ENCODE peak calls at places on chromosomes 12 and 14, in four cellular contexts. One of them, this sample, is unnamed.
A peak's percentile ranks its signal among the peaks of the same experiment; 100 is the strongest.

GRCh38 chr14:69042309-69043006 is 63.4 kb upstream of the ACTN1 start:
- DNase-seq in SK-N-SH: no peak
- DNase-seq in GM12878: no peak
- DNase-seq in HepG2: no peak
- DNase-seq in this sample: no peak

GRCh38 chr14:100842799-100843198 is 16.9 kb downstream of the MEG3 start:
- DNase-seq in GM12878: no peak
- DNase-seq in HepG2: no peak
- DNase-seq in SK-N-SH: no peak
- DNase-seq in this sample: no peak

GRCh38 chr12:105470601-105471000 is 140.1 kb downstream of the C12orf75 start:
- DNase-seq in HepG2: no peak
- DNase-seq in GM12878: no peak
- DNase-seq in SK-N-SH: no peak
- DNase-seq in this sample: no peak

GRCh38 chr12:91874086-91874865 is 271.4 kb downstream of the BTG1 start:
- DNase-seq in SK-N-SH: no peak
- DNase-seq in HepG2: no peak
- DNase-seq in GM12878: no peak
- DNase-seq in this sample: no peak

GRCh38 chr14:95348395-95349080 is 28.8 kb upstream of the CLMN start:
- DNase-seq in SK-N-SH: no peak
- DNase-seq in HepG2: no peak
- DNase-seq in GM12878: no peak
- DNase-seq in this sample: no peak

GRCh38 chr12:2163172-2163927 is 110.6 kb downstream of the CACNA1C start:
- DNase-seq in SK-N-SH: no peak
- DNase-seq in HepG2: peak; percentile 6
- DNase-seq in GM12878: no peak
- DNase-seq in this sample: no peak

GRCh38 chr12:104816845-104817503 is 141.1 kb downstream of the SLC41A2 start:
- DNase-seq in HepG2: no peak
- DNase-seq in GM12878: no peak
- DNase-seq in SK-N-SH: no peak
- DNase-seq in this sample: no peak

GRCh38 chr12:56103823-56104108 is 593 bp upstream of the PA2G4 start:
- DNase-seq in GM12878: no peak
- DNase-seq in SK-N-SH: no peak
- DNase-seq in HepG2: peak; percentile 24
- DNase-seq in this sample: no peak

GRCh38 chr12:33581613-33582122 is 142.0 kb upstream of the SYT10 start:
- DNase-seq in HepG2: no peak
- DNase-seq in SK-N-SH: no peak
- DNase-seq in GM12878: no peak
- DNase-seq in this sample: no peak

GRCh38 chr12:105253882-105254513 is 18.0 kb upstream of the APPL2 start:
- DNase-seq in GM12878: no peak
- DNase-seq in SK-N-SH: no peak
- DNase-seq in HepG2: peak; percentile 23
- DNase-seq in this sample: no peak

GRCh38 chr14:103762547-103762946 is 46.9 kb downstream of the ZFYVE21 start:
- DNase-seq in GM12878: no peak
- DNase-seq in HepG2: no peak
- DNase-seq in SK-N-SH: no peak
- DNase-seq in this sample: no peak

GRCh38 chr12:32039341-32039740 is 67.3 kb upstream of the BICD1 start:
- DNase-seq in GM12878: no peak
- DNase-seq in SK-N-SH: peak; percentile 74
- DNase-seq in HepG2: no peak
- DNase-seq in this sample: no peak

GRCh38 chr14:29895591-29896043 is 32.0 kb downstream of the PRKD1 start:
- DNase-seq in HepG2: no peak
- DNase-seq in GM12878: no peak
- DNase-seq in SK-N-SH: no peak
- DNase-seq in this sample: no peak

GRCh38 chr14:101561145-101561896 is at the start of gene DIO3:
- DNase-seq in SK-N-SH: peak; percentile 72
- DNase-seq in HepG2: no peak
- DNase-seq in GM12878: no peak
- DNase-seq in this sample: peak; percentile 87

GRCh38 chr14:90608925-90609324 is 207.3 kb downstream of the TTC7B start:
- DNase-seq in HepG2: no peak
- DNase-seq in GM12878: no peak
- DNase-seq in SK-N-SH: no peak
- DNase-seq in this sample: no peak

GRCh38 chr14:100314724-100315123 is 8.4 kb upstream of the SLC25A47 start:
- DNase-seq in HepG2: no peak
- DNase-seq in SK-N-SH: no peak
- DNase-seq in GM12878: no peak
- DNase-seq in this sample: no peak

GRCh38 chr12:46770501-46771183 is 55.2 kb downstream of the SLC38A4 start:
- DNase-seq in GM12878: no peak
- DNase-seq in HepG2: peak; percentile 78
- DNase-seq in SK-N-SH: no peak
- DNase-seq in this sample: no peak

GRCh38 chr12:42222724-42223123 is 15.3 kb downstream of the YAF2 start:
- DNase-seq in SK-N-SH: no peak
- DNase-seq in HepG2: no peak
- DNase-seq in GM12878: no peak
- DNase-seq in this sample: no peak

GRCh38 chr14:68911594-68912227 is 67.4 kb downstream of the ACTN1 start:
- DNase-seq in HepG2: peak; percentile 74
- DNase-seq in SK-N-SH: peak; percentile 92
- DNase-seq in GM12878: no peak
- DNase-seq in this sample: peak; percentile 59

GRCh38 chr14:22448905-22449611 is 140.0 kb downstream of the DAD1 start:
- DNase-seq in HepG2: no peak
- DNase-seq in GM12878: no peak
- DNase-seq in SK-N-SH: no peak
- DNase-seq in this sample: no peak

GRCh38 chr14:72186461-72187035 is 254.3 kb downstream of the RGS6 start:
- DNase-seq in GM12878: no peak
- DNase-seq in HepG2: no peak
- DNase-seq in SK-N-SH: no peak
- DNase-seq in this sample: no peak

GRCh38 chr12:106343213-106343509 is 14.4 kb upstream of the POLR3B start:
- DNase-seq in GM12878: no peak
- DNase-seq in SK-N-SH: no peak
- DNase-seq in HepG2: no peak
- DNase-seq in this sample: no peak

GRCh38 chr14:35388656-35389314 is 15.8 kb downstream of the NFKBIA start:
- DNase-seq in HepG2: no peak
- DNase-seq in SK-N-SH: no peak
- DNase-seq in GM12878: no peak
- DNase-seq in this sample: no peak

GRCh38 chr14:35387713-35388579 is 16.6 kb downstream of the NFKBIA start:
- DNase-seq in GM12878: no peak
- DNase-seq in HepG2: no peak
- DNase-seq in SK-N-SH: no peak
- DNase-seq in this sample: no peak

GRCh38 chr14:35386673-35387125 is 17.9 kb downstream of the NFKBIA start:
- DNase-seq in HepG2: no peak
- DNase-seq in SK-N-SH: no peak
- DNase-seq in GM12878: no peak
- DNase-seq in this sample: no peak

GRCh38 chr14:35385042-35385839 is 19.3 kb downstream of the NFKBIA start:
- DNase-seq in GM12878: no peak
- DNase-seq in HepG2: peak; percentile 85
- DNase-seq in SK-N-SH: peak; percentile 67
- DNase-seq in this sample: no peak

DNA sequence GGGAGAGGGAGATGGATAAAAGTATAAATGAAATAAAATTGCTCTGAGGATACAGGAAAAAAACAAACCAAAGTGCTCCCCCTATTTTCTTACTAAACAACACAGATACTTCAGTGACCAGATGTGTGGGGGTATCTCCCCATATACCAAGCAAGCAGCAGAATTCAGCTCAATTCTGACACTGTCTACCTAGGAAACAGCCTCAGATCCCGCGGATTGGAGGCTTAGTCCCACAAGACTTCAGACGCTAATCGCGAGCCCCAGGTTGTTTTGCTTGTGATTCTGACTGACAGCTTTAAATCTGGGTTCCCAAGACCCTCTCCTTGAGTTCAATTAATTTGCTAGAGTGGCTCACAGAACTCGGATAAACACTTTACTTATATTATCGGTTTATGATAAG is 17.3 kb downstream of the NFKBIA start:
- DNase-seq in GM12878: no peak
- DNase-seq in SK-N-SH: no peak
- DNase-seq in HepG2: no peak
- DNase-seq in this sample: no peak
- TF ChIP-seq TCF12 in GM12878: no peak
- TF ChIP-seq TCF12 in SK-N-SH: no peak
- TF ChIP-seq TCF12 in HepG2: no peak
- TF ChIP-seq TCF12 in this sample: no peak

GRCh38 chr12:18446245-18446644 is 184.9 kb downstream of the PIK3C2G start:
- DNase-seq in SK-N-SH: no peak
- DNase-seq in HepG2: no peak
- DNase-seq in GM12878: no peak
- DNase-seq in this sample: no peak
- TF ChIP-seq CHD2 in SK-N-SH: no peak
- TF ChIP-seq CHD2 in HepG2: no peak
- TF ChIP-seq CHD2 in GM12878: no peak
- TF ChIP-seq CHD2 in this sample: no peak

DNA sequence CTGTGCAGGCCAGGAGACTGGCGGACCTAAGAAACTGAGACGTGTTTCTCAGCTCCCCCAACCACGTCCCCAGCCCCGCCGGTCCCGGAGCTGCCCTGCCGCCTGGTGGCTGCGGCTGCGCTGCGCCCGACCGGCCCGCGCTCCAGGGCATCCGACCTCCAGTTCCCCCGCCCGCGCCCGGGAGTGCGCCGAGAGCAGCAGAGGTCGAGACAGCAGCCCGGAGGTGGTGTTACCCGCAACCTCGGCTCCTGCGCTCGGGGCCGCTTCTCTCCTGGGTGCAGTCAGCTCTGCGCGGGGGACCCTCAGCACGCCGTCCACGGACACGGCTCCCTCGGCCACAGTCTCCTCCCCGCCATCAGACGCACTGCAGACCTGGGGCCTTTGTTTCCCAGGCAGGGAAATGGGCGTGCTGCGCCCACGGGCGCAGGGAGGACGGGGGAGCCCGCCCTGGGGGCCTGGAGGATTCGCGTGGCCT is 21.6 kb upstream of the GPR132 start:
- DNase-seq in SK-N-SH: peak; percentile 90
- DNase-seq in HepG2: peak; percentile 47
- DNase-seq in GM12878: no peak
- DNase-seq in this sample: peak; percentile 89
- TF ChIP-seq TCF12 in SK-N-SH: no peak
- TF ChIP-seq TCF12 in HepG2: no peak
- TF ChIP-seq TCF12 in GM12878: peak; percentile 46
- TF ChIP-seq TCF12 in this sample: no peak

GRCh38 chr14:73694083-73694482 is 20.1 kb downstream of the PNMA1 start:
- DNase-seq in HepG2: no peak
- DNase-seq in GM12878: no peak
- DNase-seq in SK-N-SH: no peak
- DNase-seq in this sample: no peak

GRCh38 chr14:73695082-73695481 is 19.1 kb downstream of the PNMA1 start:
- DNase-seq in SK-N-SH: no peak
- DNase-seq in HepG2: no peak
- DNase-seq in GM12878: no peak
- DNase-seq in this sample: no peak

GRCh38 chr14:73696466-73697390 is 17.5 kb downstream of the PNMA1 start:
- DNase-seq in SK-N-SH: no peak
- DNase-seq in GM12878: peak; percentile 88
- DNase-seq in HepG2: peak; percentile 10
- DNase-seq in this sample: no peak

GRCh38 chr14:73700325-73700724 is 13.9 kb downstream of the PNMA1 start:
- DNase-seq in SK-N-SH: no peak
- DNase-seq in HepG2: peak; percentile 23
- DNase-seq in GM12878: no peak
- DNase-seq in this sample: no peak

GRCh38 chr14:73695997-73696396 is 18.2 kb downstream of the PNMA1 start:
- DNase-seq in SK-N-SH: no peak
- DNase-seq in GM12878: no peak
- DNase-seq in HepG2: no peak
- DNase-seq in this sample: no peak
- TF ChIP-seq CHD2 in SK-N-SH: no peak
- TF ChIP-seq CHD2 in GM12878: no peak
- TF ChIP-seq CHD2 in HepG2: no peak
- TF ChIP-seq CHD2 in this sample: no peak

DNA sequence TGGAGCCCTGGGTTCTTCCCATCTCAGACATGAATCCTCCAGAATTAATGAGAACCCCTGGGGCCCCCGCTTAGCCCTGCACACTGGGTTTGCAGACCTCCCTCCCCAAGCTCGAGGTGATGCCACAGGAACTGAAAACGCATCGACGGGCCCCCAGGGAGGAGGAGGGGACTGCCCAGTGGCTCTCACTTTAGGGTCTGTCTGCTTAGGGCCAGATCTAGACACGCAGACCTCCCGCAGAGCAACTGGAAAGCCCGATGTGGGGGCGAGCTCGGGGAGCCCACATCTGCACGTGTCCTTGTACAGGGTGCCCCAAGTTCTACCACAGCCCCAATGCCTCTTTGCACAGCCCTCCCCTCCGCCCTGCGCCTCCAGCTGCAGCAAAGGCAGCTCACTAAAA is 100.2 kb upstream of the MAP1LC3B2 start:
- DNase-seq in GM12878: no peak
- DNase-seq in SK-N-SH: no peak
- DNase-seq in HepG2: no peak
- DNase-seq in this sample: no peak
- TF ChIP-seq TCF12 in GM12878: no peak
- TF ChIP-seq TCF12 in SK-N-SH: no peak
- TF ChIP-seq TCF12 in HepG2: no peak
- TF ChIP-seq TCF12 in this sample: no peak

DNA sequence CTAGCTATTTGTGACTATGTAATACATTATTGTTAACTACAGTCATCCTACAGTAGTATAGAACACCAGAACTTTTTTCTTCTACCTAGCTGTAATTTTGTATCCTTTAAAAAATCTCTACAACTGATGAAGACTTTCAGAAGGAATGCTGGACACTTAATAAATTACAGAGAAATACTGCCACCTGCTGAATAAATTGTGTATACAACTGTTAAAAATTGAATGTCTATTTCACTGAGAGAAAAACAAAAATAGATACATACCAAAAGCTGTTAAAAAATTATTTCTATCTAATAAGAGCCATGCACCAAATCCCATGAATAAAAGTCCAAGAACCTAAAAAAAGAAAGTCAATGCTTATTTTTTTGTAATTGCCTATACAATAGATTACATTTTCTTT is 6.6 kb downstream of the TSPAN19 start:
- DNase-seq in GM12878: no peak
- DNase-seq in SK-N-SH: no peak
- DNase-seq in HepG2: peak; percentile 3
- DNase-seq in this sample: no peak
- TF ChIP-seq CHD2 in GM12878: no peak
- TF ChIP-seq CHD2 in SK-N-SH: no peak
- TF ChIP-seq CHD2 in HepG2: no peak
- TF ChIP-seq CHD2 in this sample: no peak

This sample was measured in H1.